ENCODE peak calls at places on chromosomes 11 and 22, in five cellular contexts. W is prostate gland, U is HepG2, L is breast epithelium, K is body of pancreas. G is an unnamed sample.
A peak's percentile ranks its signal among the peaks of the same experiment; 100 is the strongest.

GRCh38 chr22:41992496-41992895 is 6.1 kb upstream of the WBP2NL start:
- DNase-seq in U (no peak), W (no peak), K (no peak), L (no peak), G (no peak)

GRCh38 chr11:124717421-124717785 is 22.3 kb upstream of the NRGN start:
- DNase-seq in W (no peak), L (no peak), K (no peak), U (no peak), G (no peak)

GRCh38 chr22:37611202-37611601 is 2.6 kb downstream of the GGA1 start:
- DNase-seq in U (no peak), L (no peak), K (no peak), W (no peak), G (no peak)

GRCh38 chr11:35307221-35307621 is 112.1 kb downstream of the SLC1A2 start:
- DNase-seq in K (no peak), W (no peak), U (no peak), L (no peak), G (no peak)

GRCh38 chr22:39478461-39478860 is 21.6 kb downstream of the MGAT3 start:
- DNase-seq in W (no peak), U (no peak), K (peak; percentile 60), L (no peak), G (no peak)

GRCh38 chr11:43691332-43691731 is 10.8 kb downstream of the HSD17B12 start:
- DNase-seq in W (no peak), K (no peak), L (no peak), U (no peak), G (no peak)

GRCh38 chr22:35383679-35384071 is 2.8 kb downstream of the HMOX1 start:
- DNase-seq in K (no peak), W (no peak), U (no peak), L (no peak), G (no peak)

GRCh38 chr22:31639640-31640039 is 22.4 kb downstream of the PISD start:
- DNase-seq in L (peak; percentile 59), K (no peak), U (no peak), W (no peak), G (no peak)

GRCh38 chr11:92216789-92217188 is 7.8 kb upstream of the FAT3 start:
- DNase-seq in K (no peak), W (no peak), L (no peak), U (no peak), G (no peak)

GRCh38 chr11:111925953-111926352 is 7.2 kb downstream of the C11orf52 start:
- DNase-seq in L (no peak), U (no peak), K (no peak), W (no peak), G (no peak)

GRCh38 chr22:35124674-35125219 is 58.8 kb downstream of the ISX start:
- DNase-seq in L (no peak), K (no peak), W (peak; percentile 43), U (no peak), G (no peak)

GRCh38 chr11:110776091-110776490 is 63.9 kb upstream of the ARHGAP20 start:
- DNase-seq in K (no peak), U (no peak), L (no peak), W (no peak), G (no peak)

GRCh38 chr11:64583296-64584262 is 7.4 kb upstream of the SLC22A12 start:
- DNase-seq in U (no peak), K (no peak), W (no peak), L (no peak), G (no peak)

GRCh38 chr11:70207531-70208131 is 4.5 kb downstream of the FADD start:
- DNase-seq in U (no peak), K (no peak), L (no peak), W (no peak), G (no peak)

GRCh38 chr22:19763141-19764049 is 2.8 kb downstream of the TBX1 start:
- DNase-seq in W (no peak), K (no peak), L (no peak), U (no peak), G (no peak)

GRCh38 chr11:44178381-44178780 is 82.9 kb downstream of the EXT2 start:
- DNase-seq in L (no peak), K (no peak), W (no peak), U (no peak), G (no peak)

GRCh38 chr11:30564994-30565393 is 21.2 kb downstream of the MPPED2 start:
- DNase-seq in U (no peak), L (no peak), K (no peak), W (no peak), G (no peak)

GRCh38 chr11:120883404-120884135 is 140.3 kb upstream of the TBCEL start:
- DNase-seq in K (peak; percentile 8), L (no peak), W (peak; percentile 8), U (no peak), G (no peak)

GRCh38 chr11:12007769-12008737 is at the start of gene DKK3:
- DNase-seq in K (no peak), U (no peak), W (peak; percentile 72), L (peak; percentile 86), G (no peak)

GRCh38 chr11:114296190-114296978 is at the start of gene NNMT:
- DNase-seq in U (no peak), L (peak; percentile 87), W (no peak), K (peak; percentile 35), G (no peak)
- TF ChIP-seq POLR2A in U (no peak), L (peak; percentile 78), W (no peak), K (peak; percentile 55), G (peak; percentile 29)

GRCh38 chr22:29306830-29307657 is 594 bp downstream of the GAS2L1 start:
- DNase-seq in W (peak; percentile 77), U (peak; percentile 39), K (peak; percentile 86), L (peak; percentile 67), G (no peak)

GRCh38 chr22:29307658-29308147 is 1.3 kb downstream of the GAS2L1 start:
- DNase-seq in U (no peak), L (no peak), K (no peak), W (no peak), G (no peak)

GRCh38 chr22:29306175-29306829 is at the start of gene GAS2L1:
- DNase-seq in K (peak; percentile 83), U (peak; percentile 54), W (peak; percentile 83), L (peak; percentile 60), G (no peak)

GRCh38 chr22:29308148-29308790 is 1.8 kb downstream of the GAS2L1 start:
- DNase-seq in U (no peak), W (no peak), K (no peak), L (no peak), G (no peak)

DNA sequence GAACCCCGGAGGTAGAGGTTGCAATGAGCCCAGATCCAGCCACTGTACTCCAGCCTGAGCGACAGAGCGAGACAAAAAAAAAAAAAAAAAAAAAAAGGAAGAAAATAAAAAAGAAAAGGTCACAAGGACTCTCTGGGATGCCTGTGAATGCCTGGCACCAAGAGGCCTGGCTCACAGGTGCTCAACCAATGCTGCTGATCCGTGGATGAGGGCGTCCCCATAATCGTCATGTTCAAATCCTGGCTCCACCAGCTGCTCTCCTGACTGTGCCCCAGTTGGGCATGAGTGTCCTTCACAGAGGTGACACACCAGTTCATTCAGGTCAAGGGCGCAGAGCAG is 645 bp upstream of the GAS2L1 start:
- DNase-seq in L (no peak), U (no peak), K (no peak), W (no peak), G (no peak)
- H3K4me1 ChIP-seq in L (peaks cover 24% of the 10 kb centered on the region), U (peaks cover 62% of the 10 kb centered on the region), K (peaks cover 60% of the 10 kb centered on the region), W (peaks cover 24% of the 10 kb centered on the region), G (peaks cover 34% of the 10 kb centered on the region)

DNA sequence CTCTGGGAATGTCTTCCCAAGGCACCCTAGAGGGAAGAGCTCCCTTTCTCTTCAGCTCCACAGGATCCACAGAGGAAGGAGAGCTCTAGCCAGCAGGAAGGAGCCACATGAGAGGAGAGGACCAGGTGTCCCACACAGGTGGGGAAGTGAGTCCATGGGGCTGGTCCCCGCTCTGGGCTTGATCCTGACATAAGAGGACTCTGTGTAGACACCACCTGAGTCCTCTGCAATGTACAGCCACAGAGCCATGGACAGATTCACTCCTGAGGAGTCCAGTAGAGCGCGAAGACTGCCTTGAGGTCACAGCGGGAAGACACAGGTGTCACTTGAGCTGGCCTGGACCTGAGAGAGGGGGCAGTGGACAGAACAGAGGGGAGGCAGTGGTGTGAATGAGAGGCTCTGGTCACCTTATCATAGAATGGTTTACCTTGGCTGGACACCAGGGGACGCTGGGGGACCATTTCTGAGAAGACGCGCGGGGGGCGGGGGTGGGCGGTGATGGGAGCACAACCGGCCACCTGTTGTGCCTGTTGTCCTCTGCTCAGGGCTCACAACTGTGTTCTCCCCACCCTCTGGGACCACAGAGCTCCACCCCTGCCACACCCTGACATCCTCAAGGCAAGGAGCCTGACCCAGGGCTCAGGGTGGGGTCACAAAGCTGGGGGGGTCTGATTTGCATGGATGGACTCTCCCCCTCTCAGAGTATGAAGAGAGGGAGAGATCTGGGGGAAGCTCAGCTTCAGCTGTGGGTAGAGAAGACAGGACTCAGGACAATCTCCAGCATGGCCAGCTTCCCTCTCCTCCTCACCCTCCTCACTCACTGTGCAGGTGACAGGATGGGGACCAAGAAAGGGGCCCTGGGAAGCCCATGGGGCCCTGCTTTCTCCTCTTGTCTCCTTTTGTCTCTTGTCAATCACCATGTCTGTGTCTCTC is 128.2 kb downstream of the ZNF280B start:
- DNase-seq in K (no peak), L (no peak), W (no peak), U (no peak), G (no peak)
- TF ChIP-seq CTCF in K (no peak), L (no peak), W (no peak), U (peak; percentile 72), G (no peak)

DNA sequence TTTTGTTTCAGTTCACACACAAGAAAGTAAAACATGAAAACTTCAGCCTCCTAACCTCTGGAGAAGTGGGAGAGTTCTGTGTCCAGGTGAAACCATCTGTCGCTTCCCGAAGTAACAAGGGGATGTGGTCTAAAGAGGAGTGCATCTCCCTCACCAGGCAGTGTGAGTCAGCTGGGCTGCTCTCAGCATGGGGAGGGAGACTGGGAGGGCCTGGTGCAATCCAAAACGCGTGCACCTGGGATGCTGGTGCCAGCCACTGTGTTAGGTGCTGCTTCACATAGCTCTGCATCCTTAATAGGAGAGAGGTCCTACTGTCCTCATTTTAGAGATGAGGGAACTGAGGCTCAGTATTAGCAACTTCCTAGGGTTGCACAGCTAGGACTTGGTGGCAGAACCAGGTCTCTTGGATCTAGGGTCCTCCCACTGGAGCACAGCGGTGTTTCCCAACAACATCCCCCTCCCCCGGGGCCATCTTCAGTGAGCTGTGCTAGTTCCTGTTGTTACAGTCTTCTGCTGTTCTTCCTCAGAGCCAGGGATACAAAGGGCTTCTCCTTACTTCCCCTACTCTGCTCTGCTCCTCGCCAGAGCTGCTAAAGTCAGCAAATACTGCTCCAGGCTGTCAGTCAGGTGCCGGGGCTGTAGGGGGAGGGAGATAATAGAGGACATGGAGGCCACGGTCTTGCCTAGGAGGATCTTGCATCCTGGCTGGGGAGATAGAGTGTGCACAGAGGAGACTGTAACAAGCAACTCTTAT is 8.0 kb downstream of the IL10RA start:
- DNase-seq in W (no peak), U (no peak), L (no peak), K (no peak), G (no peak)
- TF ChIP-seq POLR2A in W (no peak), U (no peak), L (no peak), K (no peak), G (no peak)

DNA sequence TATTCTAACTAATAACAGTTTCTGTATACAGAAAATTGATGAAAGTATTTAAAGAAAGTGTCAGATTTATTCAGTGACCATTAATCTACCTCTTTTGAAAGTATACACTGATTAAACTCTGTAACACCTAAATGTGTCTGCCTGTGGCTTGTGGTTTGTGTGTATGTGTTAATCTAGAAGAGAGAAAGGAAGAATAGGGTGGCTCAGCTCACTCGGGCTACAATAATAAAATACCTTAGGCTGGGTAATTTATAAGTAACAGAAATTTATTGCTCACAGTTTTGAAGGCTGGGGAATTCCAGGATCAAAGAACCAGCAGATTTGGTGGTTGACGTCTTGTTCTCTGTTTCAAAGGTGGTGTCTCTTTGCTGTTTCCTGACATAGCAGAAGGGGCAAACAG is 13.6 kb upstream of the OR5AS1 start:
- DNase-seq in W (no peak), L (no peak), K (no peak), U (no peak), G (no peak)
- H3K4me1 ChIP-seq in W (no peaks in the 10 kb centered on the region), L (no peaks in the 10 kb centered on the region), K (no peaks in the 10 kb centered on the region), U (no peaks in the 10 kb centered on the region), G (no peaks in the 10 kb centered on the region)